ENCODE peak calls at places on chromosome 16, in six cellular contexts. Z is PC-9, M is psoas muscle, Y is mucosa of descending colon, P is esophagus muscularis mucosa, H is heart left ventricle. F is an unnamed sample. For H3K4me1 and H3K36me3, the result is how much of the 10 kb centered on the place peaks cover.

GRCh38 chr16:79192904-79193303 is 407.6 kb downstream of the MAF start:
- DNase-seq in M (no peak), Z (no peak), P (no peak), Y (no peak), H (no peak), F (no peak)

GRCh38 chr16:49021136-49021535 is 260.5 kb downstream of the CBLN1 start:
- DNase-seq in Y (no peak), P (peak), M (no peak), H (no peak), Z (no peak), F (no peak)

GRCh38 chr16:11792404-11793260 is 4.4 kb downstream of the ZC3H7A start:
- DNase-seq in P (no peak), Z (no peak), M (peak), H (no peak), Y (peak), F (no peak)

GRCh38 chr16:58024673-58025350 is 742 bp upstream of the MMP15 start:
- DNase-seq in M (peak), P (no peak), Y (peak), H (no peak), Z (peak), F (peak)

GRCh38 chr16:19506965-19507364 is 14.9 kb downstream of the GDE1 start:
- DNase-seq in P (peak), Z (no peak), M (no peak), H (no peak), Y (no peak), F (no peak)

GRCh38 chr16:495127-495748 is 32.3 kb upstream of the CAPN15 start:
- DNase-seq in H (no peak), P (no peak), M (no peak), Y (peak), Z (peak), F (no peak)

GRCh38 chr16:48531011-48531962 is 78.7 kb downstream of the N4BP1 start:
- DNase-seq in Y (no peak), P (no peak), M (peak), Z (no peak), H (peak), F (no peak)

GRCh38 chr16:66846831-66847230 is 2.6 kb downstream of the CA7 start:
- DNase-seq in Z (no peak), P (no peak), M (no peak), H (no peak), Y (no peak), F (peak)

GRCh38 chr16:11800385-11800718 is 3.3 kb upstream of the ZC3H7A start:
- DNase-seq in P (no peak), Z (no peak), H (no peak), M (no peak), Y (no peak), F (no peak)

GRCh38 chr16:27084296-27085065 is 17.8 kb downstream of the C16orf82 start:
- DNase-seq in Y (no peak), M (no peak), H (no peak), P (no peak), Z (no peak), F (no peak)

GRCh38 chr16:57594531-57595031 is 33.8 kb upstream of the ADGRG1 start:
- DNase-seq in Z (no peak), Y (no peak), P (no peak), H (no peak), M (no peak), F (peak)

GRCh38 chr16:14285542-14286380 is 214.6 kb downstream of the MRTFB start:
- DNase-seq in H (peak), P (peak), Z (peak), M (peak), Y (peak), F (peak)

GRCh38 chr16:79628501-79628975 is 28.0 kb upstream of the MAF start:
- DNase-seq in M (no peak), H (no peak), P (no peak), Y (no peak), Z (no peak), F (no peak)

GRCh38 chr16:65601781-65602180 is 479.9 kb upstream of the CDH11 start:
- DNase-seq in Z (no peak), M (no peak), Y (no peak), H (no peak), P (peak), F (no peak)

GRCh38 chr16:57889960-57890751 is 80.8 kb downstream of the CNGB1 start:
- DNase-seq in Z (no peak), M (no peak), P (no peak), H (no peak), Y (no peak), F (no peak)

GRCh38 chr16:86816930-86817625 is 238.7 kb downstream of the FOXL1 start:
- DNase-seq in Y (no peak), H (no peak), Z (no peak), M (no peak), P (no peak), F (no peak)

GRCh38 chr16:48359983-48360382 is 25.2 kb downstream of the SIAH1 start:
- DNase-seq in Z (no peak), Y (no peak), M (no peak), H (no peak), P (no peak), F (no peak)

GRCh38 chr16:83344014-83344413 is 463.8 kb upstream of the HSBP1 start:
- DNase-seq in M (no peak), Y (no peak), Z (no peak), H (no peak), P (no peak), F (no peak)

GRCh38 chr16:85607796-85608514 is 5.2 kb upstream of the GSE1 start:
- DNase-seq in Z (no peak), M (no peak), P (no peak), H (no peak), Y (no peak), F (no peak)

GRCh38 chr16:85610059-85610445 is 3.1 kb upstream of the GSE1 start:
- DNase-seq in M (no peak), Z (no peak), P (no peak), Y (no peak), H (no peak), F (no peak)

GRCh38 chr16:85609539-85609938 is 3.6 kb upstream of the GSE1 start:
- DNase-seq in M (no peak), H (no peak), P (no peak), Y (no peak), Z (no peak), F (no peak)

GRCh38 chr16:85608515-85608885 is 4.6 kb upstream of the GSE1 start:
- DNase-seq in Y (no peak), H (no peak), P (no peak), M (no peak), Z (no peak), F (no peak)

GRCh38 chr16:85608887-85609286 is 4.2 kb upstream of the GSE1 start:
- DNase-seq in M (no peak), Y (no peak), Z (no peak), P (no peak), H (no peak), F (no peak)
- H3K4me3 ChIP-seq in M (no peak), Y (no peak), Z (no peak), P (no peak), H (no peak), F (no peak)

DNA sequence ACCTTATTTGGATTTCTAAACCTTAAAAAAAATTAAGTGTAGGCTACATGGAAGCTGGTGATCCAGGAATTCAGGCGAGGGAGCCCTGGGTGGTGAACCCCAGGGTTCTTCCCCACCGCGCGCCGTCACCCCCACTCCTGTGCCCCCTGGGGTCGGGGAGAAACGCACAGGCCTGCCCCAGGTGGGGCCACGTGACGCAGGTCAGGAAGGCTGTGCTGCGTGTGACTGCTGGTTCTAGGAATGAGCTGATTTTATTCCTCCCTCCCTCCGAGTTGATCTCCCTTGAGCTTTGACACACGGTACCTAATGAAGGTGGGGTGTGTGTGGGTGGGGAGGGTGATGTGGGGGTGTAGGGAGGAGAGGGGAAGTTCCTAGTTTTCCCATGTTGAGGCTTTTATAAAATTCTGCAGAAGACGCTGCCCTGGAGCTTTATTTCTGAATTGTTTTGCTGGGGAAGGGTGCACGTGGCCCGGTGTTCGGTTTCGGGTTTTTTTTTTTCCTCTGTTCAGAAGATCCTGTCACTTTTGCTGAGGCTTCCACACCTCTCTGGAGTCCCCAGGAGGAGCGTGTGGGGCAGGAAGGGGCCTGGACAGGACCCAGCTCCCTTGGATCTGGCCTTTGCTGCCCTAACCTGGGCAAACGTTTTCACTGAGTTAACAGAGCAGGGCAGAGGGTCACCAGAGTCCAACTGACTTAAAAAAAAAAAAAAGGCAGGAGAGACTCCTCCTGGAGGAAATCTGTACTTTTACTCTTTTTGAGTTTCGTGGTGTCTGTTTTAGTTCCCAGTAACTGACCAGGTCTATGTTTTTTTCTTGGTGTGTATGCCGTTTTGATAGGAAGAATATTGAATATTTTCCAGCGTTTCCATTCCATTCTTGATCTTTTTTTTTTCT is 55.8 kb upstream of the GSE1 start:
- DNase-seq in M (no peak), Z (peak), H (no peak), Y (peak), P (no peak), F (no peak)
- H3K4me1 ChIP-seq in M (under half), Z (under half), H (half or more), Y (under half), P (under half), F (under half)

GRCh38 chr16:8646271-8646670 is 24.8 kb downstream of the METTL22 start:
- DNase-seq in M (no peak), Y (no peak), P (no peak), H (no peak), Z (no peak), F (no peak)
- H3K36me3 ChIP-seq in M (half or more), Y (under half), P (half or more), H (half or more), Z (under half), F (under half)

DNA sequence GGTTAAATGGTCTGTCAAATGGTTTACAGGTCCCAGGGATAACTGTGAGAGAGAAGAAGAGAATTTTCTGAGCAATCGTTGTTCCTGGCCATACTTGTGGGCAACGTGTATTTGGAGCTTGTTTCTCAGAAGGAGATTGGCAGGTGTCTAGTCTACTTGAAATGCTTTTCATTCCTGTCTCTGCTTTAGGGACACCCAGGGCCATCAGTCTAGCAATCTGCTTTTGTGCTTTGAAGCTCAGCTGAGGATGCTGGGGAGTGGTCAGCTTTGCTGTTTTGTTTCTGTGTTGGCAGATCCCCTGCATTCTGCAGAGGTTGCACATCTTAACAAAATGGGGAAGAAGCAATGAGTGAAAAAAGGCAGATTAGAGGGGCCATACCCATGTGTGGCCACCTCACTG is 193.7 kb downstream of the SHISA9 start:
- DNase-seq in H (no peak), P (no peak), Z (no peak), Y (no peak), M (no peak), F (no peak)
- H3K4me3 ChIP-seq in H (no peak), P (no peak), Z (no peak), Y (no peak), M (no peak), F (no peak)

DNA sequence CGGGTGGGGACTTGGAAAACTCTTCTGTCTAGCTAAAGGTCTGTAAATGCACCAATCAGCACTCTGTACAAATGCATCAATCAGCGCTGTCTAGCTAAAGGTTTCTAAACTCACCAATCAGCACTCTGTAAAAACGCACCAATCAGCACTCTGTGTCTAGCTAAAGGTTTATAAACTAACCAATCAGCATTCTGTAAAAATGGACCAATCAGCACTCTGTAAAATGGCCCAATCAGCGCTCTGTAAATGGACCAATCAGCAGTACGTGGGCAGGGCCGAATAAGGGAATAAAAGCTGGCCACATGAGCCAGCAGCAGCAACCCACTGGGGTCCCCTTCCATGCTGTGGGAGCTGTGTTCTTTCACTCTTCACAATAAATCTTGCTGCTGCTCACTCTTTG is 55.3 kb downstream of the ANKRD11 start:
- DNase-seq in M (no peak), Y (no peak), P (no peak), Z (no peak), H (no peak), F (no peak)
- H3K4me1 ChIP-seq in M (half or more), Y (half or more), P (half or more), Z (under half), H (half or more), F (under half)

F was measured in aorta.